ENCODE peak calls at places on chromosome 2, in eight cellular contexts. M is HepG2, P is HCT116, A is BJ, O is kidney epithelial cell, S is gastrocnemius medialis, Y is ovary, B is psoas muscle. Z is an unnamed sample.

GRCh38 chr2:239943991-239944441 is 81.1 kb downstream of the NDUFA10 start:
- DNase-seq in M (no peak), P (no peak), A (no peak), O (no peak), S (no peak), Y (no peak), B (peak), Z (no peak)

GRCh38 chr2:134177351-134177931 is 76.4 kb upstream of the MGAT5 start:
- DNase-seq in M (no peak), P (no peak), A (no peak), O (peak), S (no peak), Y (no peak), B (no peak), Z (no peak)

GRCh38 chr2:232236200-232236599 is 142.4 kb upstream of the ALPP start:
- DNase-seq in M (no peak), P (peak), A (no peak), O (peak), S (no peak), Y (no peak), B (no peak), Z (no peak)

GRCh38 chr2:124610141-124610540 is 585.1 kb downstream of the CNTNAP5 start:
- DNase-seq in M (no peak), P (no peak), A (no peak), O (no peak), S (no peak), Y (no peak), B (no peak), Z (no peak)

GRCh38 chr2:38261569-38262513 is 115.2 kb downstream of the ATL2 start:
- DNase-seq in M (no peak), P (no peak), A (no peak), O (no peak), S (no peak), Y (no peak), B (no peak), Z (no peak)

GRCh38 chr2:25618676-25619075 is 54.7 kb downstream of the DTNB start:
- DNase-seq in M (peak), P (peak), A (peak), O (peak), S (no peak), Y (no peak), B (no peak), Z (peak)

GRCh38 chr2:16871426-16871825 is 205.8 kb upstream of the CYRIA start:
- DNase-seq in M (no peak), P (no peak), A (no peak), O (no peak), S (no peak), Y (no peak), B (no peak), Z (no peak)

GRCh38 chr2:233674995-233675394 is 3.3 kb downstream of the UGT1A9 start:
- DNase-seq in M (no peak), P (no peak), A (no peak), O (no peak), S (no peak), Y (no peak), B (no peak), Z (no peak)

GRCh38 chr2:148796735-148797512 is 78.1 kb upstream of the KIF5C start:
- DNase-seq in M (no peak), P (no peak), A (no peak), O (no peak), S (no peak), Y (no peak), B (no peak), Z (no peak)

GRCh38 chr2:144505245-144505801 is 14.6 kb downstream of the ZEB2 start:
- DNase-seq in M (no peak), P (no peak), A (no peak), O (no peak), S (no peak), Y (no peak), B (no peak), Z (no peak)

GRCh38 chr2:204019572-204020501 is 83.3 kb downstream of the ICOS start:
- DNase-seq in M (no peak), P (no peak), A (no peak), O (peak), S (no peak), Y (no peak), B (no peak), Z (no peak)

GRCh38 chr2:98551316-98551715 is 57.0 kb downstream of the COA5 start:
- DNase-seq in M (no peak), P (no peak), A (no peak), O (no peak), S (no peak), Y (no peak), B (no peak), Z (no peak)

GRCh38 chr2:7707723-7708122 is 790.5 kb downstream of the RNF144A start:
- DNase-seq in M (no peak), P (no peak), A (peak), O (peak), S (no peak), Y (no peak), B (no peak), Z (peak)

GRCh38 chr2:37698931-37699481 is 27.6 kb upstream of the CDC42EP3 start:
- DNase-seq in M (no peak), P (no peak), A (peak), O (peak), S (no peak), Y (no peak), B (no peak), Z (no peak)

GRCh38 chr2:173697929-173698328 is 267.2 kb downstream of the SP3 start:
- DNase-seq in M (no peak), P (no peak), A (no peak), O (no peak), S (no peak), Y (no peak), B (no peak), Z (no peak)

GRCh38 chr2:70897977-70898226 is 37.8 kb upstream of the ATP6V1B1 start:
- DNase-seq in M (no peak), P (no peak), A (no peak), O (no peak), S (no peak), Y (no peak), B (no peak), Z (no peak)

GRCh38 chr2:26646986-26647672 is 6.0 kb upstream of the CIB4 start:
- DNase-seq in M (no peak), P (no peak), A (no peak), O (no peak), S (no peak), Y (no peak), B (no peak), Z (no peak)

GRCh38 chr2:2530334-2530733 is 199.3 kb upstream of the MYT1L start:
- DNase-seq in M (no peak), P (no peak), A (no peak), O (no peak), S (no peak), Y (no peak), B (no peak), Z (no peak)

GRCh38 chr2:169734172-169734847 is 678 bp downstream of the KLHL23 start:
- DNase-seq in M (no peak), P (no peak), A (no peak), O (no peak), S (no peak), Y (peak), B (peak), Z (no peak)

GRCh38 chr2:20196053-20196880 is 28.7 kb downstream of the SDC1 start:
- DNase-seq in M (peak), P (no peak), A (no peak), O (no peak), S (no peak), Y (no peak), B (no peak), Z (no peak)

GRCh38 chr2:25411281-25411680 is 69.6 kb upstream of the DNMT3A start:
- DNase-seq in M (no peak), P (no peak), A (no peak), O (no peak), S (no peak), Y (no peak), B (no peak), Z (no peak)

GRCh38 chr2:220959391-220959802 is 612.7 kb downstream of the EPHA4 start:
- DNase-seq in M (no peak), P (no peak), A (no peak), O (no peak), S (no peak), Y (no peak), B (no peak), Z (no peak)

GRCh38 chr2:225288986-225289385 is 110.5 kb upstream of the NYAP2 start:
- DNase-seq in M (no peak), P (no peak), A (peak), O (no peak), S (no peak), Y (no peak), B (no peak), Z (no peak)

GRCh38 chr2:229268626-229269025 is 2.5 kb downstream of the PID1 start:
- DNase-seq in M (no peak), P (no peak), A (no peak), O (no peak), S (no peak), Y (no peak), B (no peak), Z (no peak)

DNA sequence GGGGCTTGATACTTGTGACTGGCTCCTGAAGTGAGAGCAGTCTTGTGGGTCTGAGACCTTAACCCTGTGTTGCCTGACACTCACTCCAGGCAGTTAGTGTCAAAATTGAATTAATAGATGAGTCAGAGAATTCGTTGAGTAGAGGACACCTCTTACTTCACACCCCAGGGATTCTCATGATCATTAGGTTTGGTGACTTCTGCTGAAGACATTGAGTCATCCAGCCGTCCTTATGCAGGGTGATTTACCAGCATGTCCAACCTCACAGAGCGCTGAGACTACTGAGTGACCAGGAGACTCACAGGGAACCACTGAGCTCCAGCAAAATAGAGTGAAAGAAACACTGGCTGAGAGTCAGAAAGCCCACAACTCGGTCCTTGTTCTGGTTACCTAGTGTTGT is 36.0 kb upstream of the EVA1A start:
- DNase-seq in M (no peak), P (no peak), A (no peak), O (peak), S (no peak), Y (no peak), B (no peak), Z (no peak)
- TF ChIP-seq CTCF in M (no peak), P (no peak), A (no peak), O (no peak), S (no peak), Y (no peak), B (no peak), Z (no peak)

GRCh38 chr2:54558976-54559410 is 102.9 kb downstream of the SPTBN1 start:
- DNase-seq in M (no peak), P (no peak), A (no peak), O (no peak), S (no peak), Y (no peak), B (no peak), Z (no peak)

GRCh38 chr2:54559593-54560145 is 103.5 kb downstream of the SPTBN1 start:
- DNase-seq in M (peak), P (no peak), A (no peak), O (no peak), S (peak), Y (peak), B (peak), Z (no peak)

GRCh38 chr2:54560146-54560881 is 104.2 kb downstream of the SPTBN1 start:
- DNase-seq in M (no peak), P (no peak), A (no peak), O (no peak), S (no peak), Y (peak), B (peak), Z (no peak)

GRCh38 chr2:54561795-54562592 is 105.9 kb downstream of the SPTBN1 start:
- DNase-seq in M (no peak), P (no peak), A (no peak), O (no peak), S (no peak), Y (no peak), B (no peak), Z (no peak)

GRCh38 chr2:54561010-54561409 is 104.9 kb downstream of the SPTBN1 start:
- DNase-seq in M (no peak), P (no peak), A (no peak), O (no peak), S (no peak), Y (no peak), B (no peak), Z (no peak)
- H3K4me3 ChIP-seq in M (peak), P (peak), A (no peak), O (peak), S (no peak), Y (no peak), B (peak), Z (peak)

GRCh38 chr2:177195194-177195593 is 17.4 kb upstream of the HNRNPA3 start:
- DNase-seq in M (no peak), P (no peak), A (no peak), O (no peak), S (no peak), Y (no peak), B (no peak), Z (no peak)
- TF ChIP-seq CTCF in M (peak), P (peak), A (no peak), O (no peak), S (no peak), Y (no peak), B (no peak), Z (no peak)

GRCh38 chr2:163681765-163682164 is 54.0 kb downstream of the FIGN start:
- DNase-seq in M (no peak), P (no peak), A (no peak), O (no peak), S (peak), Y (peak), B (no peak), Z (no peak)
- H3K4me3 ChIP-seq in M (no peak), P (no peak), A (no peak), O (no peak), S (no peak), Y (no peak), B (no peak), Z (no peak)

DNA sequence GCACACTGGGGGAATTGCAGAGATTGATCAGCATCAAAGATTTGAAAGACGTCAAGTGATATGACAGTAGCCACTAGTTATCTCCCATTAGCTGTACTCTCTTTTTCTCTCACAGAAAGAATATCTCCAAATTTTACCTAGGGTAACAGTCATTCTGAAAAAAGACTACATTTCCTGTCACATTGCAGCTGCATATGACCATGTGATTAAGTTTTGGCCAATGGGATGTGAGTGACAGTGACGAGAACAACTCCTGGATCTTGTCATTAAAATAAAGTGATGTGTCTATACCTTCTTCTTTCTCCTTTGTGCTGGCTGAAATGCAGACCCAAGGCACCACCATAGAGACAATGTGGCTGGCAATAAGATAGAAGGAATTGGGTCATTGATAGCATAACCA is 10.5 kb upstream of the NEUROD1 start:
- DNase-seq in M (no peak), P (no peak), A (no peak), O (no peak), S (no peak), Y (no peak), B (no peak), Z (no peak)
- TF ChIP-seq CTCF in M (no peak), P (no peak), A (no peak), O (no peak), S (no peak), Y (no peak), B (no peak), Z (no peak)